ENCODE peak calls at places on chromosomes 11 and 22, in nine cellular contexts. C is mammary epithelial cell, J is mucosa of descending colon, T is esophagus muscularis mucosa, E is brain microvascular endothelial cell, N is WERI-Rb-1, X is BJ, G is psoas muscle, W is transverse colon. L is an unnamed sample.

GRCh38 chr22:18035740-18036139 is 11.4 kb upstream of the MICAL3 start:
- DNase-seq in C (peak; percentile 85), J (no peak), T (no peak), E (no peak), N (no peak), X (no peak), G (peak; percentile 89), W (peak; percentile 41), L (peak; percentile 21)

GRCh38 chr22:43255299-43255698 is 68.4 kb upstream of the TTLL12 start:
- DNase-seq in C (no peak), J (no peak), T (no peak), E (no peak), N (no peak), X (no peak), G (no peak), W (no peak), L (no peak)

GRCh38 chr11:122720482-122720881 is 65.0 kb downstream of the UBASH3B start:
- DNase-seq in C (peak; percentile 73), J (no peak), T (no peak), E (no peak), N (no peak), X (no peak), G (no peak), W (no peak), L (no peak)

GRCh38 chr11:104728927-104729326 is 169.3 kb downstream of the CASP12 start:
- DNase-seq in C (no peak), J (no peak), T (no peak), E (no peak), N (no peak), X (no peak), G (no peak), W (no peak), L (no peak)

GRCh38 chr22:44869196-44869595 is 116.8 kb downstream of the ARHGAP8 start:
- DNase-seq in C (no peak), J (peak; percentile 24), T (no peak), E (no peak), N (no peak), X (no peak), G (no peak), W (no peak), L (no peak)

GRCh38 chr11:60315866-60316265 is 11.2 kb upstream of the MS4A6E start:
- DNase-seq in C (no peak), J (no peak), T (no peak), E (peak; percentile 56), N (no peak), X (no peak), G (no peak), W (no peak), L (no peak)

GRCh38 chr11:60891103-60891741 is 15.2 kb downstream of the PRPF19 start:
- DNase-seq in C (no peak), J (no peak), T (no peak), E (peak; percentile 59), N (no peak), X (no peak), G (no peak), W (no peak), L (peak; percentile 52)

GRCh38 chr11:75432911-75433321 is at the start of gene KLHL35:
- DNase-seq in C (no peak), J (peak; percentile 50), T (no peak), E (no peak), N (no peak), X (no peak), G (peak; percentile 16), W (no peak), L (no peak)

GRCh38 chr11:129236850-129237249 is 44.7 kb upstream of the ARHGAP32 start:
- DNase-seq in C (no peak), J (no peak), T (no peak), E (no peak), N (no peak), X (no peak), G (no peak), W (no peak), L (no peak)

GRCh38 chr11:73260127-73260457 is 12.0 kb upstream of the P2RY6 start:
- DNase-seq in C (no peak), J (no peak), T (no peak), E (no peak), N (no peak), X (no peak), G (no peak), W (no peak), L (no peak)

GRCh38 chr11:128552783-128553661 is 34.3 kb downstream of the ETS1 start:
- DNase-seq in C (peak; percentile 94), J (no peak), T (peak; percentile 55), E (no peak), N (no peak), X (no peak), G (no peak), W (peak; percentile 37), L (no peak)

DNA sequence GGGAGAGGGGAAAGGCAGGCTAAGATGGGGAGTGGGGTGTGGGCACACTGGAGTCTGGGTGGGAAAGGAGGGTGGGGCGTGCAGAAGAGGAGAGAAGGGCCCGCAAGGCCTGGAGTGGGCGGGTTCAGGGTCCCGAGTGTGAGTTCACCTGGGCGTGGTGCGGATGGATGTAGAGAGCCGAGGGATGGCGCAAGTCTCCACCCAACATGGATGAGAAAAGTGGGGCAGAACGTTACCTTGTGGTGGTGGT is 364 bp upstream of the ABCC8 start:
- DNase-seq in C (no peak), J (no peak), T (no peak), E (no peak), N (no peak), X (no peak), G (no peak), W (no peak), L (no peak)
- H3K4me3 ChIP-seq in C (no peak overlapping the region), J (no peak overlapping the region), T (no peak overlapping the region), E (no peak overlapping the region), N (no peak overlapping the region), X (no peak overlapping the region), G (peak overlapping the region; percentile 68), W (no peak overlapping the region), L (no peak overlapping the region)

GRCh38 chr11:69982675-69983570 is 95.2 kb upstream of the ANO1 start:
- DNase-seq in C (no peak), J (no peak), T (no peak), E (no peak), N (no peak), X (no peak), G (no peak), W (no peak), L (no peak)

GRCh38 chr11:69978841-69979614 is 99.1 kb upstream of the ANO1 start:
- DNase-seq in C (no peak), J (no peak), T (no peak), E (no peak), N (no peak), X (no peak), G (no peak), W (no peak), L (no peak)

GRCh38 chr11:69977951-69978350 is 100.2 kb upstream of the ANO1 start:
- DNase-seq in C (no peak), J (no peak), T (no peak), E (no peak), N (no peak), X (no peak), G (no peak), W (no peak), L (no peak)

GRCh38 chr11:69981119-69981770 is 96.9 kb upstream of the ANO1 start:
- DNase-seq in C (no peak), J (no peak), T (no peak), E (no peak), N (peak; percentile 22), X (no peak), G (no peak), W (no peak), L (no peak)

DNA sequence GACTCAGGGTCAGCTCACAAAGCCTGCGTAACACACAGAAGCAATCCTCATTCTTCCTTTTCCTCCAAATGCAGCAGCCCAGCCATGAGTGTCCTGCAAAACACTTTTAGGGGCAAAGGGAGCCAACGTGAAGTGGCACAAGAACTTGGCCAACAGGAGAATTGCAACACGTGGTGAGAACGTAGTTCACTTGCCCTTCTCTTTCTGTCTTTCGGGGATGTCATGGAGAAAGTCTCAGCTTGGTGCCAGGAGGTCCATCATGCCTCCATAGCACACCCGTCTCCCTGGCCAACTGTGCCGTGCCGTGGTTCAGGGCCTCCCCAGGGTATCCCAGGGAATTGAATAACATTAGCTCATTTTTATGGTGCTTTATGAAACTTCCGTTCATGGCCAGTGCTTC is 98.5 kb upstream of the ANO1 start:
- DNase-seq in C (no peak), J (no peak), T (no peak), E (no peak), N (no peak), X (no peak), G (no peak), W (no peak), L (no peak)
- H3K36me3 ChIP-seq in C (no peaks in the 10 kb centered on the region), J (no peaks in the 10 kb centered on the region), T (no peaks in the 10 kb centered on the region), E (no peaks in the 10 kb centered on the region), N (no peaks in the 10 kb centered on the region), X (no peaks in the 10 kb centered on the region), G (no peaks in the 10 kb centered on the region), W (no peaks in the 10 kb centered on the region), L (no peaks in the 10 kb centered on the region)

DNA sequence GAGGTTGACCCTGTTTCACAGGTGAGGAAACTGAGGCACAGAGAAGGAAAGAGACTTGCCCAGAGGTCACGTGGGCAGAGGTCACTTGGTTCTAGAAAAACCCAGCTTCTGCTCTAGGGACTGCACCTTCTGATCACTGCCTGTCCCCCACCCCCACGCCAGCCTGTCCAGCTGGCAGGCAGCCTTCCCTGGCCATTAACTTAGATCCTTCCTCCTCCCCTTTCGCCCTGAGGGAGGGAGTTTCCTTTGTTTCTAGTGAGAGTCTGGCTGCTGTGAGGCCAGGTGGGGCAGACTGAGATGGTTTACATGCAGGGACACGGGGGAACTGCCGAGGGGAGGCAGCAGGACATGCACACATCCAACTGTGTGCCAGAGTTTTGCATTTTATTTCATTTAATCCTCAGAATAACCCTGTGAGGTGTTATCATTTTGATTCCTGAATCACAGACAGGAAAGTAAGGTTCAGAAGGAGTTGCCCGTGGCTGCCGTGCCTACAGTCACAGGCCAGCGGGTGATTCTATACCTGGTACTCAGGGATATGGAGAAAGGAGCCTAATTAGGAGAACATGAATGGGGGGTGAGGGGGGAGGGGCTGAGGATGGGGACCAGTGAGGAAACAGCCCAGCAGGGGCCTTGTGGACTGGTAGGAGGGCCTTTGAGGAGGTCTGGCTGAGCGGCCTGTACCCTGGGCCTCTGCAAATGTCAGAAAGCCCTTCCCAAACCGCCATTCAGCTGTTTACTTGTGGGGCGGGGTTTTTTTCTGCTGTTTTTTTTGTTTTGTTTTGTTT is 3.4 kb downstream of the FAM83F start:
- DNase-seq in C (peak; percentile 93), J (peak; percentile 86), T (no peak), E (no peak), N (peak; percentile 96), X (no peak), G (no peak), W (peak; percentile 79), L (peak; percentile 81)
- H3K4me3 ChIP-seq in C (peak overlapping the region; percentile 4), J (no peak overlapping the region), T (no peak overlapping the region), E (no peak overlapping the region), N (no peak overlapping the region), X (no peak overlapping the region), G (no peak overlapping the region), W (no peak overlapping the region), L (peak overlapping the region; percentile 20)

DNA sequence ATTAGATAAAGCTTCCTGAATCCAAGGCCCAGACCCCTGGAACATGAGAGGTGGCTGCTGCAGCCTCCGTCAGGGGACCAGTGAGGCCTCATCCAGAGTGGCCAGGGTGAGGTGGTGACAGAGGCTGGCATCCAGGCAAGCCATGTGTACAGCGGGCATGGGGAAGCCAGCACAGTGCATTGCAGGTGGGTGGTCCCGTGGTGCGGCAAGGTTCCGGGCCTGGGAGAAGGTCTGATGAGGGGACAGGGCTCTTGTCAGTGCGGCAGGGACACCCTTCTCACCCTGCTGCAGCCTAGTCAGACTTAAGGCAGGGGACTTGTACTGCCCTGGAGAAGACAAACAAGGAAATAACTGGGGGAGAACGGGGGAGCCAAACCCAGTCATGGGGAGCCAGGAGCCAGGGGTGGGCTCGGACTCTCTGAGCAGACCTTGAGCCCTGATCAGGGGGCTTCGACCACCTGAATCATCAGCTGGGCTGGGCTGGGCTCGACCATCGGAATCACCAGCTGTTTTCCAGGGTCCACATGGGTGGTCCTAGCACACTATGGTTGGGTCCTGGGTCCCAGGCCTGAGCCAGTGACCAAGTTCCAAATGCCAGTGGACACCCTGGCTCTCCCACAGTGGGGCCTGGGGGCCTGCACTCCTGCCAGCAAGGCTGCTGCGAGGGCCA is 5.1 kb downstream of the TTC38 start:
- DNase-seq in C (no peak), J (no peak), T (no peak), E (no peak), N (no peak), X (no peak), G (no peak), W (no peak), L (no peak)
- H3K36me3 ChIP-seq in C (peaks cover 4% of the 10 kb centered on the region), J (peaks cover 5% of the 10 kb centered on the region), T (peaks cover 81% of the 10 kb centered on the region), E (peaks cover 30% of the 10 kb centered on the region), N (peaks cover 40% of the 10 kb centered on the region), X (peaks cover 22% of the 10 kb centered on the region), G (peaks cover 71% of the 10 kb centered on the region), W (peaks cover 54% of the 10 kb centered on the region), L (no peaks in the 10 kb centered on the region)

L was measured in pancreas.